ENCODE peak calls at places on chromosomes 12 and 14, in nine cellular contexts. Y, I, G, J, P, L, S, R and C are unnamed samples. For H3K9me3, the result is how much of the 10 kb centered on the place peaks cover.

GRCh38 chr12:51925400-51926063 is 18.2 kb downstream of the ACVRL1 start:
- DNase-seq in Y (no peak), I (no peak), G (no peak), J (no peak), P (no peak), L (no peak), S (no peak), R (no peak), C (no peak)

GRCh38 chr14:56170028-56170427 is 51.8 kb downstream of the PELI2 start:
- DNase-seq in Y (no peak), I (no peak), G (no peak), J (no peak), P (no peak), L (peak), S (no peak), R (no peak), C (no peak)

GRCh38 chr12:55874465-55874864 is 31.7 kb upstream of the MMP19 start:
- DNase-seq in Y (no peak), I (no peak), G (no peak), J (peak), P (no peak), L (peak), S (peak), R (no peak), C (no peak)

GRCh38 chr14:92581206-92581605 is 67.6 kb downstream of the RIN3 start:
- DNase-seq in Y (no peak), I (no peak), G (no peak), J (no peak), P (no peak), L (no peak), S (no peak), R (no peak), C (no peak)

GRCh38 chr12:76083761-76084276 is 666 bp downstream of the NAP1L1 start:
- DNase-seq in Y (peak), I (no peak), G (peak), J (peak), P (no peak), L (peak), S (peak), R (peak), C (peak)

GRCh38 chr12:203462-204260 is 10.3 kb downstream of the SLC6A12 start:
- DNase-seq in Y (peak), I (no peak), G (no peak), J (no peak), P (no peak), L (no peak), S (peak), R (peak), C (no peak)

GRCh38 chr12:25119020-25119419 is 75.9 kb downstream of the DNAI7 start:
- DNase-seq in Y (no peak), I (no peak), G (no peak), J (no peak), P (no peak), L (no peak), S (no peak), R (no peak), C (no peak)

GRCh38 chr14:69877492-69877891 is 1.7 kb upstream of the SMOC1 start:
- DNase-seq in Y (no peak), I (no peak), G (no peak), J (peak), P (no peak), L (no peak), S (no peak), R (no peak), C (no peak)

GRCh38 chr14:75794615-75795038 is 133.6 kb downstream of the TTLL5 start:
- DNase-seq in Y (no peak), I (no peak), G (no peak), J (peak), P (no peak), L (peak), S (peak), R (no peak), C (no peak)

GRCh38 chr12:51630256-51630880 is 39.3 kb downstream of the SCN8A start:
- DNase-seq in Y (no peak), I (no peak), G (no peak), J (no peak), P (no peak), L (no peak), S (no peak), R (no peak), C (no peak)

GRCh38 chr12:131867891-131868675 is 26.3 kb upstream of the ULK1 start:
- DNase-seq in Y (no peak), I (no peak), G (no peak), J (no peak), P (no peak), L (peak), S (no peak), R (no peak), C (peak)

GRCh38 chr14:68888883-68889282 is 90.2 kb downstream of the ACTN1 start:
- DNase-seq in Y (no peak), I (no peak), G (no peak), J (no peak), P (no peak), L (no peak), S (no peak), R (no peak), C (no peak)

GRCh38 chr12:56127485-56127887 is 581 bp upstream of the ESYT1 start:
- DNase-seq in Y (no peak), I (no peak), G (no peak), J (no peak), P (no peak), L (no peak), S (no peak), R (no peak), C (no peak)

GRCh38 chr12:101935769-101936741 is 58.7 kb downstream of the DRAM1 start:
- DNase-seq in Y (no peak), I (peak), G (no peak), J (peak), P (no peak), L (peak), S (peak), R (no peak), C (peak)

GRCh38 chr12:108691995-108692808 is 39.1 kb downstream of the CORO1C start:
- DNase-seq in Y (no peak), I (peak), G (peak), J (no peak), P (no peak), L (peak), S (peak), R (no peak), C (no peak)

GRCh38 chr14:76917158-76917596 is 91.0 kb downstream of the LRRC74A start:
- DNase-seq in Y (peak), I (no peak), G (peak), J (peak), P (peak), L (peak), S (peak), R (peak), C (no peak)

GRCh38 chr14:76152333-76152681 is 585 bp downstream of the GPATCH2L start:
- DNase-seq in Y (peak), I (no peak), G (peak), J (peak), P (no peak), L (peak), S (peak), R (no peak), C (peak)

GRCh38 chr12:71746983-71747611 is 7.6 kb upstream of the RAB21 start:
- DNase-seq in Y (peak), I (no peak), G (peak), J (peak), P (no peak), L (peak), S (peak), R (peak), C (no peak)

GRCh38 chr12:111589601-111590000 is 9.5 kb downstream of the ATXN2 start:
- DNase-seq in Y (no peak), I (no peak), G (no peak), J (no peak), P (no peak), L (no peak), S (no peak), R (no peak), C (no peak)

GRCh38 chr12:120367924-120368788 is 808 bp downstream of the MSI1 start:
- DNase-seq in Y (peak), I (no peak), G (no peak), J (peak), P (no peak), L (no peak), S (peak), R (no peak), C (no peak)

GRCh38 chr12:123853401-123854070 is 91.4 kb downstream of the DNAH10 start:
- DNase-seq in Y (no peak), I (no peak), G (peak), J (no peak), P (no peak), L (no peak), S (no peak), R (no peak), C (no peak)

GRCh38 chr12:58841058-58841798 is 79.1 kb downstream of the LRIG3 start:
- DNase-seq in Y (peak), I (no peak), G (no peak), J (no peak), P (no peak), L (no peak), S (no peak), R (no peak), C (no peak)

GRCh38 chr14:51431033-51431709 is 191.1 kb downstream of the TMX1 start:
- DNase-seq in Y (no peak), I (no peak), G (no peak), J (no peak), P (no peak), L (no peak), S (peak), R (no peak), C (no peak)

GRCh38 chr12:123267991-123268843 is 3.4 kb downstream of the CDK2AP1 start:
- DNase-seq in Y (no peak), I (no peak), G (peak), J (no peak), P (no peak), L (peak), S (peak), R (no peak), C (peak)

GRCh38 chr12:12032260-12032761 is 38.4 kb upstream of the BCL2L14 start:
- DNase-seq in Y (no peak), I (no peak), G (peak), J (no peak), P (no peak), L (no peak), S (no peak), R (no peak), C (no peak)

GRCh38 chr12:67107235-67107634 is 161.9 kb upstream of the CAND1 start:
- DNase-seq in Y (no peak), I (no peak), G (no peak), J (no peak), P (no peak), L (no peak), S (no peak), R (no peak), C (no peak)

GRCh38 chr12:17661250-17661649 is 428.7 kb downstream of the RERGL start:
- DNase-seq in Y (no peak), I (no peak), G (no peak), J (peak), P (no peak), L (no peak), S (no peak), R (no peak), C (no peak)

GRCh38 chr12:102950107-102950949 is 7.1 kb upstream of the ASCL1 start:
- DNase-seq in Y (peak), I (no peak), G (no peak), J (no peak), P (no peak), L (no peak), S (no peak), R (no peak), C (no peak)

GRCh38 chr12:22088886-22089285 is 42.9 kb downstream of the CMAS start:
- DNase-seq in Y (no peak), I (peak), G (no peak), J (peak), P (no peak), L (no peak), S (no peak), R (no peak), C (no peak)

GRCh38 chr14:33287204-33287603 is 348.5 kb downstream of the NPAS3 start:
- DNase-seq in Y (no peak), I (no peak), G (peak), J (no peak), P (no peak), L (peak), S (no peak), R (no peak), C (no peak)

GRCh38 chr14:100221419-100222218 is 17.3 kb upstream of the YY1 start:
- DNase-seq in Y (peak), I (no peak), G (peak), J (peak), P (no peak), L (peak), S (peak), R (no peak), C (peak)

GRCh38 chr12:100020370-100020769 is 35.6 kb upstream of the ANKS1B start:
- DNase-seq in Y (no peak), I (no peak), G (no peak), J (peak), P (no peak), L (peak), S (no peak), R (no peak), C (no peak)

GRCh38 chr12:4807116-4807783 is 87.0 kb downstream of the GALNT8 start:
- DNase-seq in Y (no peak), I (no peak), G (no peak), J (no peak), P (no peak), L (no peak), S (no peak), R (no peak), C (no peak)

GRCh38 chr12:132847363-132848356 is 19.0 kb upstream of the GOLGA3 start:
- DNase-seq in Y (peak), I (no peak), G (no peak), J (no peak), P (peak), L (no peak), S (no peak), R (peak), C (no peak)

GRCh38 chr14:68774771-68775613 is 17.9 kb downstream of the ZFP36L1 start:
- DNase-seq in Y (no peak), I (no peak), G (no peak), J (peak), P (no peak), L (no peak), S (peak), R (no peak), C (no peak)

GRCh38 chr12:80690090-80690489 is 17.3 kb upstream of the MYF6 start:
- DNase-seq in Y (no peak), I (no peak), G (no peak), J (no peak), P (no peak), L (no peak), S (no peak), R (no peak), C (no peak)

GRCh38 chr12:107600596-107601144 is 84.9 kb upstream of the PWP1 start:
- DNase-seq in Y (no peak), I (no peak), G (no peak), J (no peak), P (no peak), L (no peak), S (no peak), R (no peak), C (no peak)

GRCh38 chr12:42873401-42873800 is 283.9 kb upstream of the PRICKLE1 start:
- DNase-seq in Y (no peak), I (no peak), G (no peak), J (no peak), P (no peak), L (peak), S (no peak), R (no peak), C (no peak)

DNA sequence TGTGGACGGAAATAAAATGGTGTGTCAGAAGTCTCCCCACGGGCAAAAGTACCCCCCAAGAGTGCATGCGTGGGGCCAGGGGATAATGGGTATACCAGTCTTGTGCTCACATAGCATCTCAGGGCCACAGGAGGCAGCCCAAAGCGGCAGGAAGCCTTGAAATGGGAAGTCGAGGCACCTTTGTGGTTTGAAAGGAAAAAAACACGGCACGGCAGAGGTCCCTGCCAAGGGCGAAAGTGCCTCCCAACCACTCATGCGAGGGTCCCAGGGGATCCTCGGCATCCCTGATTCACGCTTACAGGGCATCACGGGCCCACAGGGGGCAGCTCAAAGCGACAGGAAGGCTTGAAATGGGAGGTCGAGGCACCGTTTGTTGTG is 583.2 kb downstream of the ALG10 start:
- DNase-seq in Y (no peak), I (no peak), G (no peak), J (no peak), P (no peak), L (no peak), S (no peak), R (no peak), C (peak)
- H3K9me3 ChIP-seq in Y (half or more), I (under half), G (under half), J (under half), P (half or more), L (under half), S (under half), R (under half), C (under half)

GRCh38 chr14:59333235-59333634 is 131.9 kb downstream of the GPR135 start:
- DNase-seq in Y (no peak), I (no peak), G (no peak), J (no peak), P (no peak), L (no peak), S (peak), R (no peak), C (no peak)
- H3K9ac ChIP-seq in Y (no peak), I (no peak), G (no peak), J (no peak), P (no peak), L (peak), S (no peak), R (no peak), C (no peak)

DNA sequence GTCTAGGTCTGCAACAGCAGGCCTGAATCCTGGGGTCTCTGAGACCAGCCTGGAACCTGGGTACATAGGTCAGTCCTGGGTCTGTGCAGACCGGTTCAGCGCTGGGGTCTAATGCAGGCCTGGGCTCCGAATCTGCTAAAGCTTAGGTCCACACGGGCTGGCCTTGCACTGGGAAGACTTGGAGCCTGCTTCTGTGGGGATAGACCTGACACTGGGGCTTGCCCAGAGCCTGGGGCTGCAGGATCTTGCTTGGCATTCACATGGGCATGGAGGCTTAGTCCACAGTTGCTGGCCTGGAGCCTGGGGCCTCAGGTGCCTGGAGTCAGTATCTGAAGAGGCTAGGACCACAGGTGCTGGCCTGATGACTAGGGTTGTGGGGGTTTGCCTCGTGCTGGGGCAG is 369.8 kb upstream of the SEL1L start:
- DNase-seq in Y (no peak), I (no peak), G (no peak), J (no peak), P (no peak), L (no peak), S (no peak), R (no peak), C (no peak)
- H3K9me3 ChIP-seq in Y (under half), I (under half), G (under half), J (under half), P (under half), L (under half), S (under half), R (under half), C (under half)

GRCh38 chr14:21231020-21231652 is 38.1 kb downstream of the HNRNPC start:
- DNase-seq in Y (no peak), I (no peak), G (no peak), J (no peak), P (no peak), L (no peak), S (no peak), R (no peak), C (no peak)

GRCh38 chr14:21227150-21227549 is 42.1 kb downstream of the HNRNPC start:
- DNase-seq in Y (no peak), I (no peak), G (no peak), J (no peak), P (no peak), L (no peak), S (no peak), R (no peak), C (no peak)

GRCh38 chr14:21227981-21228380 is 41.3 kb downstream of the HNRNPC start:
- DNase-seq in Y (no peak), I (no peak), G (no peak), J (no peak), P (no peak), L (no peak), S (no peak), R (no peak), C (no peak)

GRCh38 chr14:21226467-21226866 is 42.8 kb downstream of the HNRNPC start:
- DNase-seq in Y (no peak), I (no peak), G (no peak), J (no peak), P (no peak), L (no peak), S (no peak), R (no peak), C (no peak)

DNA sequence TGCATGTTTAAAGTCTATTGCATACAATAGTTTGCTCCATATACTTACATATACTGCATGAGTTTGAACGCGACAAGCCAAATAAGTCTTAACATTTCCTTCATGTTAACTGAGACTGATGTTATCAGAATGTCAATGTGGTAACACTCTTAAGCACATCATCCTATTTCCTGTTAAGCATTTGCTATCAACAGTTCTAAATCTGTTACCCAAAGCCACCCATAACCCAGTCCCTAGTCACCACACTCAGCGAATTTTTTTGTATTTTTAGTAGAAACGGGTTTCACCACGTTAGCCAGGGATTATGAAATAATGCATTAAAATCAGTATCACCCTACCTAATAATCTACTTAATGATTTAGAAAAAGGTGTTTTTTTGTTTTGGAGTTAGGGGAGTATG is 39.4 kb downstream of the HNRNPC start:
- DNase-seq in Y (no peak), I (no peak), G (no peak), J (no peak), P (no peak), L (no peak), S (no peak), R (no peak), C (no peak)
- H3K9ac ChIP-seq in Y (no peak), I (no peak), G (no peak), J (no peak), P (no peak), L (no peak), S (no peak), R (no peak), C (no peak)